ENCODE peak calls at places on chromosomes 12 and 14, in nine cellular contexts. B is stimulated activated CD4-positive, alpha-beta T cell treated with anti-CD3 and anti-CD28 coated beads, Interleukin-1b, Interleukin-23, amount 100 ng/mL, for 1 hour; O is NCI-H82; A is amygdala; C is GDM1; G is T-helper 17 cell; S is NCI-H2081; M is GM04503; H is smooth muscle cell of the brain vasculature. E is an unnamed sample.

GRCh38 chr12:19058235-19059021 is 71.1 kb upstream of the PLEKHA5 start:
- DNase-seq in O (peak), B (no peak), M (no peak), H (no peak), C (no peak), A (no peak), G (no peak), S (no peak), E (no peak)

GRCh38 chr12:58309806-58310205 is 368.4 kb downstream of the ATP23 start:
- DNase-seq in C (no peak), H (no peak), A (no peak), G (no peak), M (no peak), B (no peak), O (no peak), S (no peak), E (no peak)

GRCh38 chr14:104968541-104969401 is 9.4 kb downstream of the AHNAK2 start:
- DNase-seq in H (no peak), C (no peak), S (no peak), B (no peak), A (no peak), M (no peak), O (peak), G (no peak), E (no peak)

GRCh38 chr12:98085360-98085759 is 430.0 kb upstream of the TMPO start:
- DNase-seq in H (no peak), G (no peak), A (no peak), O (no peak), C (no peak), B (no peak), M (no peak), S (no peak), E (no peak)

GRCh38 chr14:50364792-50365191 is 31.9 kb downstream of the CDKL1 start:
- DNase-seq in B (no peak), M (no peak), A (no peak), H (no peak), S (no peak), O (no peak), C (no peak), G (no peak), E (no peak)

GRCh38 chr12:109271418-109271817 is 37.7 kb downstream of the FOXN4 start:
- DNase-seq in H (no peak), O (no peak), A (no peak), C (no peak), G (no peak), M (no peak), B (no peak), S (no peak), E (no peak)

GRCh38 chr12:116431677-116432300 is 127.4 kb upstream of the MAP1LC3B2 start:
- DNase-seq in S (no peak), B (no peak), G (no peak), C (no peak), H (no peak), A (no peak), M (no peak), O (no peak), E (no peak)

GRCh38 chr14:37203423-37203822 is 5.7 kb downstream of the MIPOL1 start:
- DNase-seq in G (no peak), O (no peak), A (no peak), B (no peak), C (no peak), S (no peak), H (no peak), M (no peak), E (no peak)

GRCh38 chr14:42222924-42223471 is 616.3 kb downstream of the LRFN5 start:
- DNase-seq in O (peak), M (peak), G (no peak), C (no peak), A (no peak), S (peak), B (no peak), H (peak), E (no peak)

GRCh38 chr12:43675048-43675904 is 83.3 kb downstream of the PUS7L start:
- DNase-seq in A (no peak), B (no peak), C (no peak), S (no peak), G (no peak), M (no peak), O (no peak), H (no peak), E (no peak)

GRCh38 chr12:82855872-82856271 is 169.2 kb downstream of the TMTC2 start:
- DNase-seq in B (no peak), S (no peak), C (no peak), H (no peak), A (no peak), M (no peak), O (no peak), G (no peak), E (no peak)

E was measured in caudate nucleus.